ENCODE peak calls at places on chromosomes 16 and 17, in six cellular contexts. C is stomach, I is lower leg skin, D is suprapubic skin, Q is transverse colon, H is A549. K is an unnamed sample.

GRCh38 chr17:12519956-12520594 is 145.6 kb upstream of the MYOCD start:
- DNase-seq in H (peak; percentile 25), Q (no peak), D (no peak), C (no peak), I (no peak), K (no peak)

GRCh38 chr17:42041619-42042018 is 8.8 kb downstream of the C17orf113 start:
- DNase-seq in Q (no peak), I (no peak), D (no peak), C (no peak), H (no peak), K (no peak)

GRCh38 chr16:81005644-81006471 is 827 bp downstream of the CMC2 start:
- DNase-seq in D (peak; percentile 91), H (peak; percentile 57), C (no peak), Q (peak; percentile 85), I (peak; percentile 61), K (no peak)

GRCh38 chr16:23140082-23140481 is 9.2 kb downstream of the USP31 start:
- DNase-seq in H (no peak), I (no peak), Q (no peak), C (no peak), D (no peak), K (no peak)

GRCh38 chr17:48612854-48613691 is 2.0 kb downstream of the HOXB8 start:
- DNase-seq in I (no peak), D (no peak), Q (peak; percentile 49), H (peak; percentile 79), C (no peak), K (no peak)

GRCh38 chr16:3484328-3485096 is 10.8 kb downstream of the C16orf90 start:
- DNase-seq in Q (no peak), H (no peak), C (no peak), D (no peak), I (no peak), K (no peak)

GRCh38 chr16:27403601-27403992 is 1.6 kb downstream of the IL21R start:
- DNase-seq in D (no peak), C (no peak), I (no peak), Q (no peak), H (no peak), K (no peak)

GRCh38 chr16:21645261-21645721 is 7.1 kb downstream of the IGSF6 start:
- DNase-seq in I (no peak), C (no peak), D (no peak), H (no peak), Q (no peak), K (no peak)

GRCh38 chr16:30000768-30001631 is 5.0 kb downstream of the INO80E start:
- DNase-seq in H (no peak), C (no peak), D (no peak), Q (no peak), I (no peak), K (no peak)

GRCh38 chr17:65990593-65990992 is 201.3 kb downstream of the CEP112 start:
- DNase-seq in I (no peak), H (no peak), Q (no peak), D (no peak), C (no peak), K (no peak)

GRCh38 chr17:40260528-40260927 is 27.2 kb upstream of the CDC6 start:
- DNase-seq in Q (no peak), H (no peak), C (no peak), D (no peak), I (no peak), K (no peak)

GRCh38 chr17:32498362-32498761 is 11.6 kb downstream of the CDK5R1 start:
- DNase-seq in H (no peak), D (no peak), I (no peak), C (no peak), Q (no peak), K (no peak)

GRCh38 chr16:25007284-25007984 is 7.7 kb downstream of the ARHGAP17 start:
- DNase-seq in I (no peak), D (peak; percentile 53), C (no peak), Q (no peak), H (no peak), K (no peak)

GRCh38 chr16:4081577-4082021 is 34.6 kb downstream of the ADCY9 start:
- DNase-seq in D (no peak), Q (no peak), C (no peak), H (no peak), I (no peak), K (no peak)

GRCh38 chr16:25110392-25110947 is 1.1 kb upstream of the LCMT1 start:
- DNase-seq in D (no peak), I (no peak), C (no peak), Q (peak; percentile 24), H (peak; percentile 40), K (no peak)

GRCh38 chr17:12133183-12133582 is 112.5 kb downstream of the MAP2K4 start:
- DNase-seq in C (no peak), H (no peak), Q (no peak), I (no peak), D (no peak), K (no peak)

GRCh38 chr17:5011928-5012327 is 14.2 kb downstream of the KIF1C start:
- DNase-seq in Q (no peak), I (no peak), D (no peak), H (no peak), C (no peak), K (peak; percentile 71)

GRCh38 chr16:11004351-11004750 is 60.0 kb downstream of the CLEC16A start:
- DNase-seq in Q (no peak), I (peak; percentile 47), H (no peak), C (no peak), D (no peak), K (no peak)

GRCh38 chr16:87146676-87147075 is 170.5 kb downstream of the C16orf95 start:
- DNase-seq in I (no peak), H (no peak), Q (no peak), C (no peak), D (no peak), K (no peak)

GRCh38 chr16:20995711-20996110 is 95.1 kb downstream of the LYRM1 start:
- DNase-seq in C (no peak), D (no peak), H (no peak), I (no peak), Q (no peak), K (no peak)

GRCh38 chr17:75549246-75550138 is 24.0 kb downstream of the LLGL2 start:
- DNase-seq in Q (peak; percentile 87), I (peak; percentile 39), D (no peak), C (peak; percentile 94), H (peak; percentile 70), K (no peak)

GRCh38 chr17:45150911-45151809 is 2.9 kb downstream of the HEXIM1 start:
- DNase-seq in I (no peak), C (no peak), Q (no peak), D (no peak), H (no peak), K (no peak)

GRCh38 chr17:65340401-65340800 is 203.2 kb downstream of the RGS9 start:
- DNase-seq in D (no peak), I (no peak), H (no peak), Q (no peak), C (no peak), K (no peak)

GRCh38 chr17:75327757-75328156 is 38.5 kb upstream of the SLC25A19 start:
- DNase-seq in D (no peak), Q (no peak), I (no peak), H (no peak), C (no peak), K (no peak)

GRCh38 chr16:56198755-56199114 is 7.4 kb downstream of the GNAO1 start:
- DNase-seq in I (no peak), D (no peak), Q (no peak), C (no peak), H (no peak), K (no peak)

GRCh38 chr16:17555176-17555575 is 84.4 kb upstream of the XYLT1 start:
- DNase-seq in D (no peak), I (no peak), Q (no peak), H (no peak), C (no peak), K (no peak)

GRCh38 chr16:14132696-14133048 is 61.6 kb downstream of the MRTFB start:
- DNase-seq in I (no peak), C (no peak), Q (no peak), D (no peak), H (no peak), K (no peak)

GRCh38 chr16:15885560-15886001 is 2.8 kb downstream of the CEP20 start:
- DNase-seq in D (peak; percentile 40), Q (no peak), C (no peak), I (no peak), H (peak; percentile 70), K (no peak)

GRCh38 chr17:44792276-44792675 is 33.5 kb downstream of the ADAM11 start:
- DNase-seq in C (no peak), Q (no peak), I (no peak), D (peak; percentile 8), H (no peak), K (no peak)

DNA sequence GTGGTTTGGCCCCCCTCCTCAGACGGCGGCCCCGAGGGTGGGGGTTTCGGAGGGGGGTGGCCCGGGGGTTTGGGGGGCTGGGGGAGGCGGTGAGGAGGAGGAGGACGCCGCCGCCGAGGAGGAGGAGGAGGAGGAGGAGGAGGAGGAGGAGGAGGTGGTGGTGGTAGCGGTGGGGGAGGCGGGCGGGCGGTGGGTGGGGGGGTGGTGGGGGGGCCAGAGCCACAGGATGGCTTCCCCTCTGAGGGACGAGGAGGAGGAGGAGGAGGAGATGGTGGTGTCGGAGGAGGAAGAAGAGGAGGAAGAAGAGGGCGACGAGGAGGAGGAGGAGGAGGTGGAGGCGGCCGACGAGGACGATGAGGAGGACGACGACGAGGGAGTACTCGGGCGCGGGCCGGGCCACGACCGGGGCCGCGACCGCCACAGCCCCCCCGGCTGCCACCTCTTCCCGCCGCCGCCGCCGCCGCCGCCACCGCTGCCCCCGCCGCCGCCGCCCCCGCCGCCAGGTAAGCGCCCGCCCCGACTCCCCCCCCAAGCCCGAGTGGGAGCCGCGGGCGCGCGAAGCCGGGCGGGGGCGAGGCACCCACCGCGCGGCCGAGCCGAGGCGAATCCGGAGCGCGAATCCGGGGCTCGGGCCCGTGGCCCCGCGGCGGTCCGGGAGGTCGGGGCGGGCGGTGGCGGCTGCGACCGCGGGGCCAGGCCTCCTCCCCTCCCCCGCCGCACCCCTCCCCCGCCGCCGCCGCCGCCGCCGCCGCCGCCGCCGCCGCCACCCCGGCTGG is 3.8 kb upstream of the CHD3 start:
- DNase-seq in H (no peak), D (peak; percentile 66), Q (peak; percentile 22), I (no peak), C (peak; percentile 28), K (no peak)
- TF ChIP-seq POLR2A in H (peak; percentile 31), D (no peak), Q (no peak), I (no peak), C (no peak), K (peak; percentile 55)

GRCh38 chr16:88807626-88808453 is 3.9 kb downstream of the APRT start:
- DNase-seq in H (no peak), Q (no peak), C (no peak), I (no peak), D (no peak), K (no peak)
- TF ChIP-seq POLR2A in H (no peak), Q (no peak), C (no peak), I (no peak), D (no peak), K (no peak)

DNA sequence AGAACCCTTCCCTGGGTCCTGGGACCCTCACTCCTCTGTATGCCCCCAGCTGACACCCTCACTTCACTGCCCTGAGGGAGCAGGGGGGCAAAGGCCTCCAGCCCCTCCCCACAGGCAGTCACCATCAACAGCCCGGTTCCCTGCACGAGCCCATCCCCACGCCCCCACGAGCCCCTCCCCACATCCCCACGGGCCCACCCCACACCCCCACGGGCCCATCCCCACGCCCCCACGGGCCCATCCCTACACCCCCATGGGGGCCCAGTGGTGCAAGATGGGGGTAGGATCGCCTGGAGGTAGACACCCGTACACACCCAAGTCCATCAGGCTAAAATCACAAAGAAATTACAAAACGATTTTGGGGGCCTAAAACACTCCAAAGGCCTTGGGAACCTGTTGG is 42.3 kb downstream of the LMF1 start:
- DNase-seq in C (no peak), D (no peak), H (no peak), I (no peak), Q (no peak), K (no peak)
- TF ChIP-seq POLR2A in C (no peak), D (no peak), H (no peak), I (no peak), Q (no peak), K (no peak)

GRCh38 chr16:84524346-84524920 is 20.0 kb upstream of the MEAK7 start:
- DNase-seq in Q (no peak), I (no peak), C (no peak), D (no peak), H (no peak), K (no peak)
- TF ChIP-seq POLR2A in Q (no peak), I (no peak), C (no peak), D (no peak), H (no peak), K (no peak)

K was measured in H54.